ENCODE peak calls at places on chromosomes 6 and 20, in four cellular contexts. One of them, this sample, is unnamed.

GRCh38 chr20:2314759-2315439 is 19.1 kb downstream of the TGM3 start:
- DNase-seq in naive thymus-derived CD8-positive, alpha-beta T cell: peak
- DNase-seq in SK-N-SH: peak
- DNase-seq in endothelial cell of umbilical vein: no peak
- DNase-seq in this sample: peak

GRCh38 chr20:9306521-9306920 is 207.9 kb upstream of the LAMP5 start:
- DNase-seq in naive thymus-derived CD8-positive, alpha-beta T cell: no peak
- DNase-seq in endothelial cell of umbilical vein: no peak
- DNase-seq in SK-N-SH: no peak
- DNase-seq in this sample: no peak

GRCh38 chr6:170280689-170281045 is 10.2 kb downstream of the DLL1 start:
- DNase-seq in endothelial cell of umbilical vein: no peak
- DNase-seq in naive thymus-derived CD8-positive, alpha-beta T cell: no peak
- DNase-seq in SK-N-SH: no peak
- DNase-seq in this sample: no peak

GRCh38 chr20:57053798-57054552 is 212.5 kb downstream of the BMP7 start:
- DNase-seq in naive thymus-derived CD8-positive, alpha-beta T cell: no peak
- DNase-seq in endothelial cell of umbilical vein: no peak
- DNase-seq in SK-N-SH: no peak
- DNase-seq in this sample: no peak

GRCh38 chr6:74001091-74001490 is 305.1 kb downstream of the CD109 start:
- DNase-seq in endothelial cell of umbilical vein: no peak
- DNase-seq in naive thymus-derived CD8-positive, alpha-beta T cell: no peak
- DNase-seq in SK-N-SH: no peak
- DNase-seq in this sample: no peak

GRCh38 chr6:40720375-40720748 is 133.2 kb upstream of the LRFN2 start:
- DNase-seq in naive thymus-derived CD8-positive, alpha-beta T cell: no peak
- DNase-seq in endothelial cell of umbilical vein: no peak
- DNase-seq in SK-N-SH: no peak
- DNase-seq in this sample: peak

GRCh38 chr6:121305957-121306607 is 28.2 kb downstream of the TBC1D32 start:
- DNase-seq in naive thymus-derived CD8-positive, alpha-beta T cell: no peak
- DNase-seq in endothelial cell of umbilical vein: peak
- DNase-seq in SK-N-SH: peak
- DNase-seq in this sample: peak

GRCh38 chr20:21707267-21707666 is 1.8 kb downstream of the PAX1 start:
- DNase-seq in naive thymus-derived CD8-positive, alpha-beta T cell: no peak
- DNase-seq in endothelial cell of umbilical vein: no peak
- DNase-seq in SK-N-SH: no peak
- DNase-seq in this sample: no peak

GRCh38 chr6:123226398-123226797 is 230.4 kb downstream of the CLVS2 start:
- DNase-seq in endothelial cell of umbilical vein: no peak
- DNase-seq in naive thymus-derived CD8-positive, alpha-beta T cell: no peak
- DNase-seq in SK-N-SH: no peak
- DNase-seq in this sample: no peak

GRCh38 chr6:109449789-109450673 is 5.5 kb downstream of the MICAL1 start:
- DNase-seq in SK-N-SH: no peak
- DNase-seq in naive thymus-derived CD8-positive, alpha-beta T cell: peak
- DNase-seq in endothelial cell of umbilical vein: no peak
- DNase-seq in this sample: no peak

GRCh38 chr20:57048027-57048869 is 218.2 kb downstream of the BMP7 start:
- DNase-seq in SK-N-SH: peak
- DNase-seq in endothelial cell of umbilical vein: no peak
- DNase-seq in naive thymus-derived CD8-positive, alpha-beta T cell: no peak
- DNase-seq in this sample: no peak

This sample was measured in SK-N-DZ.